ENCODE peak calls at places on chromosome 19, in seven cellular contexts. A, C, Y, B, P, F and W are unnamed samples.
A peak's percentile ranks its signal among the peaks of the same experiment; 100 is the strongest.

GRCh38 chr19:6066661-6067646 is 43.3 kb downstream of the RFX2 start:
- DNase-seq in Y (peak; percentile 98), C (peak; percentile 79), B (no peak), F (peak; percentile 95), A (peak; percentile 86), P (peak; percentile 98), W (peak; percentile 99)

GRCh38 chr19:4343845-4344713 is 717 bp downstream of the MPND start:
- DNase-seq in C (no peak), A (no peak), F (no peak), P (no peak), Y (no peak), B (no peak), W (no peak)

GRCh38 chr19:1857648-1858326 is 5.6 kb downstream of the KLF16 start:
- DNase-seq in Y (no peak), A (no peak), P (no peak), C (no peak), B (no peak), F (no peak), W (no peak)

GRCh38 chr19:57068921-57069697 is 50.7 kb upstream of the USP29 start:
- DNase-seq in B (no peak), F (peak; percentile 33), Y (peak; percentile 45), P (peak; percentile 92), C (no peak), A (no peak), W (no peak)

GRCh38 chr19:927707-928401 is 2.0 kb downstream of the ARID3A start:
- DNase-seq in P (peak; percentile 66), B (no peak), F (no peak), C (peak; percentile 73), Y (no peak), A (no peak), W (peak; percentile 41)

GRCh38 chr19:47381653-47382279 is 32.7 kb downstream of the DHX34 start:
- DNase-seq in P (no peak), A (no peak), F (no peak), C (no peak), B (no peak), Y (no peak), W (no peak)

GRCh38 chr19:49081273-49081672 is 4.0 kb upstream of the SNRNP70 start:
- DNase-seq in P (no peak), A (no peak), C (no peak), Y (no peak), F (no peak), B (no peak), W (no peak)

GRCh38 chr19:7004313-7004931 is 16.8 kb downstream of the MBD3L2B start:
- DNase-seq in P (peak; percentile 77), A (peak; percentile 18), Y (peak; percentile 31), C (no peak), B (no peak), F (no peak), W (peak; percentile 18)

GRCh38 chr19:33373701-33374405 is at the start of gene CEBPG:
- DNase-seq in P (peak; percentile 62), B (no peak), C (no peak), F (peak; percentile 43), A (peak; percentile 64), Y (no peak), W (peak; percentile 70)

GRCh38 chr19:16315825-16316505 is 8.7 kb upstream of the KLF2 start:
- DNase-seq in B (no peak), Y (no peak), A (peak; percentile 99), P (peak; percentile 95), F (no peak), C (no peak), W (peak; percentile 99)

GRCh38 chr19:27974082-27974513 is 1238.9 kb downstream of the UQCRFS1 start:
- DNase-seq in B (no peak), F (peak; percentile 32), Y (peak; percentile 80), P (peak; percentile 1), C (peak; percentile 44), A (no peak), W (no peak)

GRCh38 chr19:44540736-44541135 is 11.3 kb upstream of the CEACAM20 start:
- DNase-seq in B (no peak), F (no peak), Y (no peak), A (no peak), P (no peak), C (no peak), W (no peak)

GRCh38 chr19:31528261-31528660 is 179.0 kb upstream of the TSHZ3 start:
- DNase-seq in Y (no peak), P (no peak), C (no peak), F (no peak), A (no peak), B (no peak), W (no peak)

GRCh38 chr19:7869910-7870511 is 4.2 kb downstream of the PRR36 start:
- DNase-seq in F (peak; percentile 81), B (peak; percentile 84), P (peak; percentile 67), Y (peak; percentile 82), C (peak; percentile 97), A (peak; percentile 8), W (peak; percentile 63)

GRCh38 chr19:6617374-6617773 is 26.4 kb upstream of the CD70 start:
- DNase-seq in C (no peak), P (no peak), Y (no peak), A (no peak), B (no peak), F (no peak), W (no peak)

GRCh38 chr19:35549174-35549788 is 3.9 kb downstream of the TMEM147 start:
- DNase-seq in C (peak; percentile 79), A (peak; percentile 56), P (peak; percentile 84), F (peak; percentile 80), Y (peak; percentile 90), B (no peak), W (peak; percentile 77)

GRCh38 chr19:49272204-49272603 is 52.8 kb downstream of the SLC6A16 start:
- DNase-seq in C (no peak), Y (no peak), P (peak; percentile 1), F (no peak), B (no peak), A (peak; percentile 57), W (no peak)

GRCh38 chr19:485122-485521 is 11.2 kb upstream of the MADCAM1 start:
- DNase-seq in F (no peak), B (no peak), C (no peak), Y (no peak), A (no peak), P (no peak), W (no peak)

GRCh38 chr19:50785329-50785922 is 4.8 kb upstream of the ACP4 start:
- DNase-seq in P (no peak), C (no peak), B (no peak), Y (no peak), F (no peak), A (no peak), W (no peak)

GRCh38 chr19:5690955-5691204 is 785 bp downstream of the RPL36 start:
- DNase-seq in Y (no peak), B (no peak), C (no peak), A (no peak), F (no peak), P (peak; percentile 47), W (no peak)

GRCh38 chr19:55353803-55354697 is 469 bp downstream of the COX6B2 start:
- DNase-seq in Y (peak; percentile 75), F (no peak), P (peak; percentile 56), A (peak; percentile 43), C (peak; percentile 88), B (no peak), W (peak; percentile 76)

GRCh38 chr19:50387868-50388245 is 3.7 kb downstream of the POLD1 start:
- DNase-seq in Y (no peak), A (no peak), C (no peak), F (no peak), B (no peak), P (no peak), W (no peak)

GRCh38 chr19:1718382-1719315 is 34.7 kb upstream of the ONECUT3 start:
- DNase-seq in C (no peak), F (no peak), Y (no peak), A (no peak), P (no peak), B (no peak), W (no peak)

GRCh38 chr19:47157455-47158321 is 27.1 kb downstream of the SAE1 start:
- DNase-seq in A (peak; percentile 72), Y (peak; percentile 97), F (peak; percentile 73), B (peak; percentile 66), P (peak; percentile 90), C (peak; percentile 85), W (peak; percentile 47)

GRCh38 chr19:55543567-55543966 is 1.8 kb downstream of the SBK3 start:
- DNase-seq in P (no peak), A (no peak), F (no peak), B (no peak), Y (no peak), C (no peak), W (no peak)

GRCh38 chr19:40681039-40681438 is 9.4 kb downstream of the NUMBL start:
- DNase-seq in F (no peak), C (no peak), B (no peak), P (no peak), Y (no peak), A (no peak), W (no peak)

GRCh38 chr19:41893899-41894298 is 10.9 kb downstream of the ARHGEF1 start:
- DNase-seq in A (peak; percentile 38), B (no peak), P (no peak), F (no peak), Y (peak; percentile 75), C (no peak), W (peak; percentile 37)

GRCh38 chr19:11274533-11275086 is 12.3 kb upstream of the DOCK6 start:
- DNase-seq in B (no peak), F (no peak), A (no peak), C (no peak), Y (no peak), P (no peak), W (no peak)
- H3K79me1 ChIP-seq in B (no peaks in the 10 kb centered on the region), F (no peaks in the 10 kb centered on the region), A (no peaks in the 10 kb centered on the region), C (no peaks in the 10 kb centered on the region), Y (no peaks in the 10 kb centered on the region), P (no peaks in the 10 kb centered on the region), W (no peaks in the 10 kb centered on the region)

GRCh38 chr19:18839465-18840287 is 7.9 kb downstream of the UPF1 start:
- DNase-seq in C (no peak), B (no peak), F (no peak), P (no peak), A (no peak), Y (no peak), W (peak; percentile 43)
- H3K27ac ChIP-seq in C (no peak overlapping the region), B (no peak overlapping the region), F (no peak overlapping the region), P (no peak overlapping the region), A (no peak overlapping the region), Y (no peak overlapping the region), W (no peak overlapping the region)

DNA sequence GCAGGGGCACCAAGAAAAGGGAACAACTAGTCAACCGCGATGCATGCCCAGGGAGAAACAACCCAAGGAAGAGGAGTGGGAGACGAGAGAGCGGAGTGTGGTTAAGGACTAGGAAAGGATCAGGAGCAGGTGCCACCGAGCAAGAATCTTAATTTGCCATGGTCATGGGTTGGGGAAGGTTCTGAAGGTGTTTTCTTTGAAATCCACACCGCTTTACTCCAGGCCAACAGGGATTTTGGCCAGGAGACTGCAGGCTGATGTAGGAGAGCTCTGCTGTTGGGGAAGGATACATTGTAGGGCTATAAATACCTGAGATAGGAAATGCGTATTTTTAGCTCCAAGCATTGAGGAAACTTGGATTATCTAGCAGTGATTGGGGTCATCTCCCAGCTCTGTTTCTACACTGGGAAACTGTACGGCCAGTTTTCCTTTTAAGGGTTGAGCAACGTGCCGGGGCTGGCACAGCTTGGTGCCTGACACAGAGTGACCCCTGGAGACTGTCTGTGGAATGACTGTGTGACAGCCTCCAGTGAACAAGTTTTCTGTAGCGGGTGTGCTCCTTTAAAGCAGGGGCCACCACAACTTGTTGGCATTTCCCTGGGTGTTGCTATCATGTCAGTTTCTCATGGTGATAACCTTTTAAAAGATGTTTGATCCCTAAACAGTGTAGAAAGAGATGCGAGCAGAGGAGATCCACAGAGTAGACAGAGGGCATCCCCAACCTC is 34.2 kb downstream of the ZNF536 start:
- DNase-seq in A (no peak), F (no peak), C (no peak), Y (peak; percentile 44), P (peak; percentile 11), B (no peak), W (no peak)
- H3K79me1 ChIP-seq in A (no peaks in the 10 kb centered on the region), F (no peaks in the 10 kb centered on the region), C (no peaks in the 10 kb centered on the region), Y (no peaks in the 10 kb centered on the region), P (no peaks in the 10 kb centered on the region), B (no peaks in the 10 kb centered on the region), W (no peaks in the 10 kb centered on the region)

GRCh38 chr19:14544977-14545715 is 15.8 kb downstream of the TECR start:
- DNase-seq in B (no peak), C (no peak), Y (no peak), F (no peak), A (no peak), P (no peak), W (no peak)
- H3K27ac ChIP-seq in B (no peak overlapping the region), C (no peak overlapping the region), Y (no peak overlapping the region), F (no peak overlapping the region), A (no peak overlapping the region), P (no peak overlapping the region), W (no peak overlapping the region)